ENCODE peak calls at places on chromosomes 6 and 20, in five cellular contexts. I is spleen, R is IMR-90, U is heart left ventricle, A is body of pancreas. J is an unnamed sample.

GRCh38 chr6:35363293-35363750 is 21.0 kb downstream of the PPARD start:
- DNase-seq in U (peak; percentile 53), I (no peak), R (peak; percentile 39), A (no peak), J (no peak)

GRCh38 chr6:75207211-75207984 is 1.5 kb upstream of the COL12A1 start:
- DNase-seq in A (no peak), I (peak; percentile 74), U (no peak), R (peak; percentile 42), J (no peak)

GRCh38 chr20:10047427-10047826 is 12.6 kb downstream of the ANKEF1 start:
- DNase-seq in I (no peak), R (peak; percentile 1), A (peak; percentile 38), U (no peak), J (no peak)

GRCh38 chr6:145036848-145037567 is 698.3 kb downstream of the EPM2A start:
- DNase-seq in A (no peak), I (no peak), U (peak; percentile 59), R (peak; percentile 19), J (no peak)

GRCh38 chr20:32337937-32338661 is 20.0 kb upstream of the ASXL1 start:
- DNase-seq in U (no peak), R (no peak), A (no peak), I (no peak), J (no peak)

GRCh38 chr6:103784117-103784516 is 1075.6 kb downstream of the HACE1 start:
- DNase-seq in I (no peak), U (no peak), A (no peak), R (no peak), J (no peak)

GRCh38 chr6:89980353-89980752 is 86.1 kb downstream of the GJA10 start:
- DNase-seq in U (no peak), I (no peak), A (no peak), R (no peak), J (no peak)

GRCh38 chr6:30781697-30782424 is 37.5 kb upstream of the IER3 start:
- DNase-seq in I (peak; percentile 86), R (peak; percentile 100), A (peak; percentile 98), U (peak; percentile 98), J (peak; percentile 72)

GRCh38 chr20:20820780-20821495 is 108.5 kb upstream of the RALGAPA2 start:
- DNase-seq in R (no peak), A (no peak), I (no peak), U (no peak), J (no peak)

GRCh38 chr20:1891263-1892121 is 3.7 kb upstream of the SIRPA start:
- DNase-seq in A (no peak), U (peak; percentile 5), I (peak; percentile 61), R (no peak), J (no peak)

GRCh38 chr6:43929511-43929910 is 159.5 kb downstream of the VEGFA start:
- DNase-seq in A (no peak), I (peak; percentile 25), R (no peak), U (no peak), J (peak; percentile 40)

GRCh38 chr6:75317503-75318206 is 33.1 kb upstream of the TMEM30A start:
- DNase-seq in A (no peak), R (peak; percentile 69), U (no peak), I (no peak), J (no peak)

GRCh38 chr6:169968541-169969270 is 217.3 kb downstream of the ERMARD start:
- DNase-seq in I (peak; percentile 47), U (no peak), A (peak; percentile 7), R (no peak), J (no peak)

GRCh38 chr6:25122001-25122400 is 157.2 kb upstream of the CARMIL1 start:
- DNase-seq in I (no peak), R (peak; percentile 6), U (peak; percentile 34), A (no peak), J (no peak)

DNA sequence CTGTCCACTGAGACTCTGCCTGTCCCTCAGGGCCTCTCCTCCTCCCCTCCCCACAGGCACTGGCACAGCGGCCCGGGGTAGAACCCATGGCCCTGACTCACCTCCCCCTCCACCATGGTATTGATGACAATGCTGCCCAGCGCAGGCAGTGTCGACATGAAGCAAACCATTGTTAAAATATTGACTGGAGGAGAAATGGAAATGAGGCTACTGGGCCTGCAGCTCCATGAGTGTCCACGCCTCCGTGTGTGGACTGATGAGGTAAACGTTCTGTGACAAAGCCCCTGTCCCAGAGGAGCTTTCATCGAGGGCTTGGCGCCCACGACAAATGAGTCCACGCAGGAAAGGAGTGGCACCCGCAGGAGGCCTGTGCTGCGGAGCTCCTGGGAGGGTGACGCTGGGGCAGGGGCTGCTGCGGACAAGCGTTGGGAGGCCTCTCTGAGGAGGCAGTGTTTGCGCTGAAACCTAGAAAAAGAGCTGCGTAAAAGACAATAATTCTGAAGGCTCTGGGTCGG is 402.7 kb downstream of the TAF4 start:
- DNase-seq in U (no peak), I (peak; percentile 66), A (no peak), R (no peak), J (no peak)
- H3K27me3 ChIP-seq in U (peaks cover 4% of the 10 kb centered on the region), I (no peaks in the 10 kb centered on the region), A (no peaks in the 10 kb centered on the region), R (no peaks in the 10 kb centered on the region), J (no peaks in the 10 kb centered on the region)

GRCh38 chr20:38426006-38426405 is 9.1 kb downstream of the SNHG17 start:
- DNase-seq in I (no peak), U (peak; percentile 36), R (peak; percentile 95), A (no peak), J (no peak)

GRCh38 chr20:38424404-38424803 is 10.7 kb downstream of the SNHG17 start:
- DNase-seq in R (no peak), A (no peak), I (no peak), U (no peak), J (no peak)

GRCh38 chr20:38427655-38428023 is 7.5 kb downstream of the SNHG17 start:
- DNase-seq in A (no peak), U (no peak), R (no peak), I (no peak), J (no peak)

GRCh38 chr20:38428800-38429199 is 6.3 kb downstream of the SNHG17 start:
- DNase-seq in R (no peak), U (no peak), A (no peak), I (no peak), J (no peak)

GRCh38 chr20:38426498-38426897 is 8.6 kb downstream of the SNHG17 start:
- DNase-seq in R (no peak), A (no peak), U (no peak), I (no peak), J (no peak)
- TF ChIP-seq POLR2A in R (no peak), A (no peak), U (no peak), I (no peak), J (no peak)

DNA sequence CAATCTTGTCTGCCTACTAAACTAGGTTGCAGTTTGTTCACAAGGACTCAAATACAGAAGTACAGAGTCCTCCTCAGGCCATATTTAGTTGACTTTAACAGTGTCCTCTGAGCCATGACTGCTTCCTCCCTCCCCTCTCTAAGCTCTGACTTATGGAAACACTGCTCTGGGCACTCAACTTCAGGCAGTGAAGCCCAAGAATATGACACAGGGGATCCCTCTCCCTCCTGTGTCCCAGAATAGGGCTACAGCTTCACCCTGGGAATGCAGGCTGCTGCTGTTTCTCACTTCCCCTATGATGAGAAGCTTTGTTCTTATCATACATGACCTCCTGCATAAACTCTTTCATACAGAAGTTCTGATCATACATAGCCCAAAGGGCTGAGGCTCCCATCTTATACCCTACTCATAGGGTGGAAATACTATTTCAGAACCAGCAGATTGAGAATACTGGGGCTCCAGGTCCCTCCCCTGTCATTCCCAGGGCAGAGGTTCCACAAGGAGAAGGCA is 97.3 kb upstream of the UST start:
- DNase-seq in R (no peak), I (no peak), U (no peak), A (no peak), J (no peak)
- H3K9me3 ChIP-seq in R (peaks cover 16% of the 10 kb centered on the region), I (no peaks in the 10 kb centered on the region), U (no peaks in the 10 kb centered on the region), A (no peaks in the 10 kb centered on the region), J (no peaks in the 10 kb centered on the region)

GRCh38 chr6:1045239-1045638 is 266.7 kb upstream of the FOXQ1 start:
- DNase-seq in A (no peak), R (no peak), U (no peak), I (no peak), J (no peak)
- H3K27me3 ChIP-seq in A (no peaks in the 10 kb centered on the region), R (peaks cover 43% of the 10 kb centered on the region), U (peaks cover 29% of the 10 kb centered on the region), I (peaks cover 4% of the 10 kb centered on the region), J (no peaks in the 10 kb centered on the region)

GRCh38 chr6:17280552-17281090 is 540 bp upstream of the RBM24 start:
- DNase-seq in I (peak; percentile 74), R (no peak), A (peak; percentile 38), U (peak; percentile 87), J (peak; percentile 55)
- TF ChIP-seq POLR2A in I (no peak), R (no peak), A (no peak), U (peak; percentile 83), J (no peak)

GRCh38 chr6:4813055-4813454 is 36.9 kb downstream of the CDYL start:
- DNase-seq in A (no peak), R (no peak), U (no peak), I (no peak), J (no peak)

GRCh38 chr6:4814212-4814611 is 38.0 kb downstream of the CDYL start:
- DNase-seq in R (no peak), U (no peak), I (no peak), A (no peak), J (no peak)

GRCh38 chr6:4815584-4815983 is 39.4 kb downstream of the CDYL start:
- DNase-seq in R (no peak), U (no peak), A (no peak), I (no peak), J (no peak)

GRCh38 chr6:4809999-4810918 is 34.1 kb downstream of the CDYL start:
- DNase-seq in A (no peak), R (peak; percentile 79), I (no peak), U (no peak), J (no peak)

GRCh38 chr6:4812068-4812467 is 35.9 kb downstream of the CDYL start:
- DNase-seq in R (no peak), I (no peak), U (no peak), A (no peak), J (no peak)
- H3K9me3 ChIP-seq in R (no peaks in the 10 kb centered on the region), I (no peaks in the 10 kb centered on the region), U (no peaks in the 10 kb centered on the region), A (no peaks in the 10 kb centered on the region), J (no peaks in the 10 kb centered on the region)

GRCh38 chr6:45415778-45416518 is 38.2 kb upstream of the SUPT3H start:
- DNase-seq in U (no peak), R (no peak), A (no peak), I (no peak), J (no peak)
- H3K27me3 ChIP-seq in U (peaks cover 26% of the 10 kb centered on the region), R (no peaks in the 10 kb centered on the region), A (no peaks in the 10 kb centered on the region), I (peaks cover 25% of the 10 kb centered on the region), J (peaks cover 18% of the 10 kb centered on the region)

GRCh38 chr6:158999669-159000403 is at the start of gene RSPH3:
- DNase-seq in R (peak; percentile 90), A (peak; percentile 98), U (peak; percentile 95), I (peak; percentile 97), J (peak; percentile 97)
- TF ChIP-seq POLR2A in R (no peak), A (peak; percentile 91), U (peak; percentile 69), I (peak; percentile 24), J (peak; percentile 88)

DNA sequence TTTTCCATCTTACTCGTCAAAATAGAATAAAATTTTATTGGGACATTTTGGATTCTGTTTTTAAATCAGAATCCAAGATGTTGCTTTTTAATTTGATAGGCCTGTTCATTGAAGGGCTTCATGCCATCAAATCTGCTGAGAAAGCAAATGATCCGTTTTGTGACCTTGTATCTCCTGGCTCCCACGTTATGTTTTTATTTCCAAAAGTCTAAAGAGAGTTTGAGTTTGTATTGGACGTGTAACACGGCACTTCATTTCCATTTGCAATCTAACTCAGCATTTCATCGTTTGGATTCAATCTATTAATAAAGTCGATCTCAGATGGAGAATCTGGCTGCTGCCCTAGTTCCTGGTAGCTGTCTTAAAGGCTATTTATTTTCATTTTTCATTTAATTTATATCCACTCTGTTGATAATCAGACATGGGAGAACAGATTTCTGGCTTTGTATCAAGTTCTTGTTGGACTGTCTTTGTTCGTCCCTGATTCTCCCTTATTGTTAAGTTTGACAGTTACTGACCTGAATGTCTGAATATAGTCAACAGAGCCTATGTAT is 17.0 kb downstream of the KIF25 start:
- DNase-seq in I (no peak), R (no peak), A (no peak), U (no peak), J (no peak)
- H3K9me3 ChIP-seq in I (peaks cover 27% of the 10 kb centered on the region), R (peaks cover 25% of the 10 kb centered on the region), A (peaks cover 5% of the 10 kb centered on the region), U (no peaks in the 10 kb centered on the region), J (no peaks in the 10 kb centered on the region)

J was measured in Peyer's patch.